ENCODE peak calls at places on chromosomes 13 and 19, in nine cellular contexts. X, J, K, C, Y, A, G, P and M are unnamed samples.
A peak's percentile ranks its signal among the peaks of the same experiment; 100 is the strongest.

GRCh38 chr19:10416083-10416379 is 4.3 kb upstream of the PDE4A start:
- DNase-seq in X (no peak), J (no peak), K (no peak), C (no peak), Y (no peak), A (no peak), G (no peak), P (no peak), M (no peak)

GRCh38 chr19:41868120-41868988 is 8.3 kb downstream of the RPS19 start:
- DNase-seq in X (no peak), J (no peak), K (no peak), C (no peak), Y (no peak), A (no peak), G (no peak), P (no peak), M (no peak)

GRCh38 chr19:6930190-6930589 is 42.8 kb downstream of the ADGRE1 start:
- DNase-seq in X (no peak), J (no peak), K (no peak), C (no peak), Y (no peak), A (no peak), G (no peak), P (no peak), M (no peak)

GRCh38 chr13:40271931-40272775 is 394.3 kb downstream of the FOXO1 start:
- DNase-seq in X (peak; percentile 22), J (peak; percentile 74), K (peak; percentile 3), C (peak; percentile 6), Y (no peak), A (no peak), G (no peak), P (no peak), M (no peak)

GRCh38 chr13:47835470-47836228 is 165.4 kb downstream of the SUCLA2 start:
- DNase-seq in X (no peak), J (no peak), K (no peak), C (no peak), Y (no peak), A (no peak), G (no peak), P (no peak), M (no peak)

GRCh38 chr13:96862093-96862492 is 132.2 kb downstream of the OXGR1 start:
- DNase-seq in X (no peak), J (no peak), K (no peak), C (no peak), Y (no peak), A (no peak), G (no peak), P (no peak), M (no peak)

GRCh38 chr13:114005206-114005720 is 31.4 kb upstream of the C13orf46 start:
- DNase-seq in X (no peak), J (no peak), K (no peak), C (no peak), Y (no peak), A (no peak), G (no peak), P (no peak), M (no peak)

GRCh38 chr19:1257475-1258160 is 9.2 kb downstream of the MIDN start:
- DNase-seq in X (no peak), J (no peak), K (no peak), C (no peak), Y (no peak), A (no peak), G (no peak), P (no peak), M (no peak)

GRCh38 chr13:77326905-77327604 is at the start of gene MYCBP2:
- DNase-seq in X (peak; percentile 99), J (peak; percentile 99), K (peak; percentile 98), C (peak; percentile 86), Y (peak; percentile 99), A (peak; percentile 95), G (peak; percentile 75), P (peak; percentile 98), M (peak; percentile 96)

GRCh38 chr19:44609219-44609618 is 4.1 kb upstream of the IGSF23 start:
- DNase-seq in X (peak; percentile 69), J (no peak), K (no peak), C (no peak), Y (no peak), A (no peak), G (no peak), P (no peak), M (no peak)

GRCh38 chr13:76474356-76474755 is 411.8 kb downstream of the KCTD12 start:
- DNase-seq in X (no peak), J (peak; percentile 53), K (no peak), C (no peak), Y (no peak), A (no peak), G (no peak), P (no peak), M (no peak)

GRCh38 chr19:17686592-17687042 is 1.5 kb downstream of the UNC13A start:
- DNase-seq in X (no peak), J (no peak), K (peak; percentile 86), C (no peak), Y (no peak), A (no peak), G (no peak), P (no peak), M (no peak)

GRCh38 chr13:27161980-27162379 is 9.6 kb downstream of the USP12 start:
- DNase-seq in X (peak; percentile 35), J (peak; percentile 25), K (peak; percentile 13), C (no peak), Y (no peak), A (no peak), G (no peak), P (no peak), M (no peak)

GRCh38 chr19:55088543-55089265 is 13.0 kb downstream of the EPS8L1 start:
- DNase-seq in X (peak; percentile 43), J (peak; percentile 61), K (peak; percentile 81), C (peak; percentile 73), Y (peak; percentile 92), A (peak; percentile 72), G (peak; percentile 79), P (peak; percentile 57), M (peak; percentile 45)